ENCODE peak calls at places on chromosomes 6 and 20, in four cellular contexts. E is HepG2, Z is K562, C is GM12878. R is an unnamed sample.

GRCh38 chr20:53884859-53885654 is 185.3 kb downstream of the BCAS1 start:
- DNase-seq in Z (no peak), C (no peak), E (no peak), R (no peak)

GRCh38 chr20:36779656-36780025 is 6.1 kb upstream of the DSN1 start:
- DNase-seq in C (no peak), E (no peak), Z (no peak), R (no peak)

GRCh38 chr6:145092554-145092953 is 642.8 kb downstream of the EPM2A start:
- DNase-seq in E (no peak), Z (no peak), C (no peak), R (no peak)

GRCh38 chr6:39298061-39298460 is 16.2 kb downstream of the KCNK17 start:
- DNase-seq in C (no peak), E (peak), Z (no peak), R (no peak)

GRCh38 chr20:50295762-50296449 is 105.3 kb downstream of the CEBPB start:
- DNase-seq in E (no peak), Z (no peak), C (no peak), R (no peak)

GRCh38 chr6:170271771-170272314 is 19.0 kb downstream of the DLL1 start:
- DNase-seq in C (peak), Z (no peak), E (no peak), R (no peak)

GRCh38 chr20:43914697-43915208 is at the start of gene TOX2:
- DNase-seq in Z (peak), E (no peak), C (no peak), R (peak)

GRCh38 chr20:35637266-35637665 is 21.6 kb downstream of the SPAG4 start:
- DNase-seq in E (no peak), C (no peak), Z (no peak), R (no peak)

GRCh38 chr6:151436814-151437213 is 15.1 kb downstream of the RMND1 start:
- DNase-seq in E (peak), Z (no peak), C (no peak), R (no peak)

GRCh38 chr6:127833336-127833735 is 67.5 kb downstream of the THEMIS start:
- DNase-seq in Z (no peak), E (no peak), C (no peak), R (no peak)

GRCh38 chr6:41584205-41584604 is 38.0 kb downstream of the FOXP4 start:
- DNase-seq in C (no peak), E (no peak), Z (no peak), R (no peak)

GRCh38 chr6:22025468-22026159 is 271.2 kb downstream of the PRL start:
- DNase-seq in E (no peak), C (peak), Z (peak), R (no peak)

GRCh38 chr6:138493413-138493812 is 5.9 kb downstream of the NHSL1 start:
- DNase-seq in E (no peak), C (no peak), Z (no peak), R (no peak)
- TF ChIP-seq SP1 in E (no peak), C (no peak), Z (no peak), R (no peak)

GRCh38 chr20:48999890-49000870 is 45.9 kb upstream of the CSE1L start:
- DNase-seq in C (no peak), Z (no peak), E (peak), R (no peak)

GRCh38 chr20:48990467-48990866 is 55.6 kb upstream of the CSE1L start:
- DNase-seq in Z (no peak), E (no peak), C (no peak), R (no peak)

DNA sequence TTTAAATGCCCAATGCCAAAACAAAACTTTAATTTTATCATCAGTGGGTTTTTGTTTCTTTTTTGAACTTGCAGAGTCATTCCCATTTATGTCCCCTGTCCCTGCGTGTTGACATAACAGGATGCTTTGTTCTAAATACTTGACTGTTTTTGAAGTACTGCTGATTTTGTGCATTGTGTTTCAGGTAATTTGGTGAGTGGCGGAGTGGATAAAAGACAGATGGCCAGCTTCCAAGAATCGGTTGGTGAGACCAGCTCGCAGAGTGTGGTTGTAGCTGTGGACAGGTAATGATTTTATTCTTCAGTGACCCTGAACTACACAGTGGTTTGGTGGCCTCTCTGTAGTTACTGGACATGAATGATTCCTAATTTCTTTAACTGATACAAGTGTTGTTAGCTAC is 50.5 kb upstream of the CSE1L start:
- DNase-seq in E (no peak), C (no peak), Z (no peak), R (no peak)
- TF ChIP-seq FOXK2 in E (no peak), C (no peak), Z (no peak), R (no peak)

GRCh38 chr6:33758807-33759206 is 12.1 kb upstream of the IP6K3 start:
- DNase-seq in C (no peak), E (no peak), Z (no peak), R (no peak)

GRCh38 chr6:33757906-33758305 is 11.2 kb upstream of the IP6K3 start:
- DNase-seq in E (no peak), C (no peak), Z (no peak), R (no peak)

GRCh38 chr6:33756211-33756954 is 9.7 kb upstream of the IP6K3 start:
- DNase-seq in Z (no peak), E (no peak), C (no peak), R (no peak)

GRCh38 chr6:33755070-33755869 is 8.6 kb upstream of the IP6K3 start:
- DNase-seq in E (no peak), C (no peak), Z (no peak), R (no peak)

GRCh38 chr6:33757113-33757512 is 10.4 kb upstream of the IP6K3 start:
- DNase-seq in E (no peak), Z (no peak), C (no peak), R (no peak)
- TF ChIP-seq SP1 in E (no peak), Z (no peak), C (no peak), R (no peak)

GRCh38 chr6:149060985-149061760 is 256.3 kb upstream of the TAB2 start:
- DNase-seq in C (no peak), E (peak), Z (no peak), R (peak)
- TF ChIP-seq FOXK2 in C (no peak), E (no peak), Z (no peak), R (no peak)

DNA sequence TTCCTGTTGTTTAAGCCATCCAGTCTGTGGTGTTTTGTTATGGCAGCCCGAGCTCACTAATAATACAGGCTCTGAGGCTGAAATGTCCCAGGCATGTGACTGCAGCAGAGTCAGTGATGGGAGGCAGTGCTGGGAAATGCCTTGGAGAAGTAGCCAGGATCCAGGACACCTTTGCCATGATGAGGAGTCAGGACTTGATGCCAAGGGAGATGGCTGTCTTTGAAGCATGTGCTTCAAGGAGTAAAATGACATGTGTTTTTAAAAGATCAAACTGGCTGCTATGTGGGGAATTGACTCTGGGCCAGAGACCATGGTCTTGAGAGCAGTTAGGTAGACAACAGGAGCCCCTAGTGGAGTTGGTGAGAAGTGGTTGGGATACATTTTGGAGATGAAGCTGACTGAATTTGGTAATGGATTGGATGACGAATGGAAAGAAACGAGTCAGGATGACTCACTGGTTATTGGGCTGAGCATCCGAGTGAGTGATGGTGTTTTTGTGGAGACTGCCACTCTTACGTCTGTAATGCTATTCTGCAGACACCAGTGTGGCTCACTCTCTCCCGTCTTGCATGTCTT is 322.2 kb downstream of the PLCB1 start:
- DNase-seq in C (peak), Z (no peak), E (peak), R (peak)
- TF ChIP-seq SP1 in C (no peak), Z (no peak), E (no peak), R (no peak)

GRCh38 chr6:17583811-17584210 is 16.3 kb upstream of the FAM8A1 start:
- DNase-seq in E (no peak), C (no peak), Z (no peak), R (no peak)
- TF ChIP-seq FOXK2 in E (no peak), C (no peak), Z (no peak), R (no peak)

DNA sequence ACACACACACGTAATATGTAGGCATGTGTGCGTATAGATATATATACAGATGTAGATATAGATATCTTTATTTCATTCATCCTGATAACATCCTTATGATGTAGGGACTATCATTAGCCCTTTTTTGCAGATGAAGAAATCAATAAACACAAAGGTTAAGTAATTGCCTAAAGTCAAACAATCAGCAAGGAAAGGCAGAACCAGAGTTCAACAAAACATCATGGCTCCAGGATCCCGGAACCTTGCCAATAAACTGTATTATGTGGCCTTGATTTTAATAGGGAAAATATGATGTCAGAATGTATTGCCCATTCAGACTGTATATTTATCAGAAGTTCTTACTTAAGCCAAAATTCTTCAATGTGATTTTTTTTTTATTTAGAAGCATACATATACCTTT is 93.5 kb downstream of the ADGRB3 start:
- DNase-seq in E (no peak), Z (no peak), C (no peak), R (no peak)
- TF ChIP-seq SP1 in E (no peak), Z (no peak), C (no peak), R (no peak)

GRCh38 chr6:17418281-17419188 is 25.1 kb downstream of the CAP2 start:
- DNase-seq in C (no peak), E (no peak), Z (no peak), R (no peak)
- TF ChIP-seq FOXK2 in C (no peak), E (no peak), Z (no peak), R (no peak)

GRCh38 chr20:16747291-16747811 is 807 bp upstream of the OTOR start:
- DNase-seq in C (no peak), E (no peak), Z (no peak), R (no peak)
- TF ChIP-seq SP1 in C (no peak), E (no peak), Z (no peak), R (no peak)